ENCODE peak calls at places on chromosomes 2 and 18, in six cellular contexts. N is body of pancreas, E is transverse colon, Y is A549, W is GM12891, F is heart left ventricle. Z is an unnamed sample.

GRCh38 chr18:54958711-54959625 is at the start of gene CCDC68:
- DNase-seq in Y (peak), E (peak), W (peak), N (peak), F (peak), Z (peak)

GRCh38 chr2:214069254-214069653 is 341.6 kb upstream of the VWC2L start:
- DNase-seq in W (no peak), E (no peak), N (no peak), F (no peak), Y (peak), Z (no peak)

GRCh38 chr2:7819860-7820259 is 862.0 kb upstream of the ID2 start:
- DNase-seq in N (no peak), Y (no peak), F (no peak), W (no peak), E (no peak), Z (no peak)

GRCh38 chr2:234038076-234038802 is 12.3 kb upstream of the SPP2 start:
- DNase-seq in W (no peak), E (no peak), Y (no peak), N (no peak), F (no peak), Z (no peak)

GRCh38 chr2:44844651-44845270 is 96.7 kb upstream of the SIX3 start:
- DNase-seq in E (no peak), W (no peak), F (no peak), N (no peak), Y (no peak), Z (no peak)

GRCh38 chr2:47221956-47222355 is 66.8 kb upstream of the STPG4 start:
- DNase-seq in N (no peak), E (no peak), F (no peak), W (no peak), Y (no peak), Z (no peak)

GRCh38 chr2:171081649-171082111 is 79.0 kb downstream of the TLK1 start:
- DNase-seq in F (no peak), N (no peak), Y (no peak), E (no peak), W (no peak), Z (no peak)

GRCh38 chr18:62744076-62744705 is 28.9 kb downstream of the PHLPP1 start:
- DNase-seq in F (no peak), N (no peak), Y (no peak), W (no peak), E (no peak), Z (no peak)

GRCh38 chr2:201520201-201520600 is 68.7 kb downstream of the STRADB start:
- DNase-seq in W (no peak), Y (no peak), F (no peak), E (no peak), N (no peak), Z (no peak)

GRCh38 chr2:216885117-216885553 is 25.3 kb upstream of the TNP1 start:
- DNase-seq in F (no peak), Y (no peak), N (no peak), E (no peak), W (no peak), Z (no peak)

GRCh38 chr2:16828044-16828827 is 162.6 kb upstream of the CYRIA start:
- DNase-seq in F (no peak), W (no peak), N (no peak), Y (no peak), E (no peak), Z (no peak)

GRCh38 chr2:228094377-228094921 is 87.0 kb downstream of the SPHKAP start:
- DNase-seq in F (no peak), W (no peak), Y (no peak), E (no peak), N (no peak), Z (no peak)

GRCh38 chr2:197121255-197121654 is 189.3 kb downstream of the ANKRD44 start:
- DNase-seq in W (no peak), N (no peak), F (no peak), E (no peak), Y (no peak), Z (no peak)

GRCh38 chr18:76383636-76384035 is 111.4 kb downstream of the ZNF516 start:
- DNase-seq in E (no peak), W (no peak), N (no peak), F (no peak), Y (no peak), Z (no peak)

GRCh38 chr2:120596191-120596781 is 139.4 kb upstream of the GLI2 start:
- DNase-seq in E (no peak), W (no peak), Y (no peak), F (no peak), N (no peak), Z (peak)

GRCh38 chr2:239593965-239594771 is 193.3 kb upstream of the HDAC4 start:
- DNase-seq in Y (no peak), E (no peak), F (no peak), N (peak), W (no peak), Z (peak)

GRCh38 chr18:24380163-24380747 is 17.4 kb downstream of the OSBPL1A start:
- DNase-seq in E (no peak), N (no peak), Y (no peak), W (no peak), F (no peak), Z (no peak)

GRCh38 chr2:231714639-231715498 is 6.5 kb downstream of the PTMA start:
- DNase-seq in F (peak), W (no peak), E (peak), N (peak), Y (peak), Z (peak)

GRCh38 chr2:160736629-160737028 is 243.0 kb upstream of the RBMS1 start:
- DNase-seq in N (no peak), W (no peak), F (no peak), Y (peak), E (no peak), Z (no peak)

GRCh38 chr18:48106976-48107781 is 176.7 kb upstream of the SMAD2 start:
- DNase-seq in Y (no peak), N (no peak), F (no peak), W (no peak), E (peak), Z (no peak)

GRCh38 chr18:59671533-59671932 is 25.7 kb downstream of the CCBE1 start:
- DNase-seq in E (no peak), F (no peak), N (no peak), Y (no peak), W (no peak), Z (no peak)

GRCh38 chr18:13548944-13549878 is 177.1 kb downstream of the FAM210A start:
- DNase-seq in W (peak), N (no peak), E (no peak), Y (no peak), F (no peak), Z (no peak)

GRCh38 chr2:120390381-120391055 is 44.6 kb downstream of the INHBB start:
- DNase-seq in E (peak), W (no peak), N (no peak), F (peak), Y (no peak), Z (peak)

GRCh38 chr2:207624170-207625013 is 802 bp downstream of the METTL21A start:
- DNase-seq in Y (peak), E (peak), N (peak), W (no peak), F (peak), Z (peak)

GRCh38 chr2:157172239-157172638 is 85.3 kb upstream of the GALNT5 start:
- DNase-seq in N (no peak), F (no peak), E (no peak), Y (no peak), W (no peak), Z (no peak)

GRCh38 chr2:78532762-78533399 is 492.6 kb upstream of the REG3G start:
- DNase-seq in E (no peak), Y (no peak), N (no peak), W (no peak), F (no peak), Z (no peak)

GRCh38 chr2:54599914-54600313 is 123.5 kb upstream of the EML6 start:
- DNase-seq in E (peak), W (no peak), Y (no peak), N (peak), F (peak), Z (peak)

GRCh38 chr2:224778474-224778877 is 62.3 kb upstream of the CCDC195 start:
- DNase-seq in W (peak), N (peak), E (peak), Y (peak), F (no peak), Z (no peak)

GRCh38 chr2:231199219-231199618 is 788 bp downstream of the ARMC9 start:
- DNase-seq in Y (no peak), E (no peak), F (no peak), N (no peak), W (no peak), Z (no peak)

GRCh38 chr2:210626849-210627248 is 70.5 kb downstream of the CPS1 start:
- DNase-seq in Y (no peak), N (no peak), W (no peak), F (no peak), E (no peak), Z (no peak)

GRCh38 chr2:235843591-235844395 is 324.4 kb downstream of the GBX2 start:
- DNase-seq in W (no peak), E (no peak), N (no peak), F (no peak), Y (no peak), Z (no peak)
- TF ChIP-seq POLR2A in W (no peak), E (no peak), N (no peak), F (no peak), Y (no peak), Z (no peak)

DNA sequence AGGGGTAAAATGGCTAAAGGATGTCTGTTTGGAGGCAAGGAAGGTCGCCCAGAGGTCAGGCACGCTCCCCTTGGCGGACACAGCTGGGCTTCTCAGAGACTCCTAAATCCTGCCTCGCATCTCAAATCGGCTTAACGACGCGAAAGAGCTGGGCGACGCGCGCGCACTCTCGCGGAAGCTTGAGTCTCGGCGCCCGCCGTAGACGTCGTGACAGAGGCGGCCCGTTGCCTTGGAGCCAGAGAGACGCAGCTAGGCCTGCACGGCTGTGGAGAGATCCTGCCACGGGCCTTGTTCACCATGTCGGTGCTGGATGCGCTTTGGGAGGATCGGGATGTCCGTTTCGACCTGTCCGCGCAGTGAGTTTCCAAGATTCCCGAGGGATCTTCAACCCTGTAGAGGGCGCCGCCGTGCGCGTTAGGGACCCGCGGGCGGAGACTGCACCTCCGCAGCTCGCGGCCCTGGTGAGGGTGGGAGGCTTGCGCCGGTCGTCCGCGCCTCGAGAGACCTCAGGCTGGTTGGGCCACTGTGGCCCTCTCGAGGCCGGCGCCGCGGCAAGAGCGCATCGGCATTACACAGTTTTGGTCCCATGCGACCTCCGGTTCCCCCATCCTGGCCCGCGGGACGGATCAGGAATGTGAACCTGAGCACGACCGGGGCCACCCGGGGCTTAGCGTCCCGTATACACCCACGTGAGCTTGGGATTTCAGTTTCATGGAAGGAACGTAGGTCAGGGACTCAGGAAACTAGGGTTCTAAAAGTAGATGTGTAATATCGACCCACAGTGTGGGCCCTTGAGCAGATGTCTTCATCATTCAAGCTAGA is at the start of gene BBS5:
- DNase-seq in F (peak), Y (peak), E (peak), N (peak), W (peak), Z (peak)
- TF ChIP-seq POLR2A in F (no peak), Y (peak), E (no peak), N (no peak), W (no peak), Z (no peak)

DNA sequence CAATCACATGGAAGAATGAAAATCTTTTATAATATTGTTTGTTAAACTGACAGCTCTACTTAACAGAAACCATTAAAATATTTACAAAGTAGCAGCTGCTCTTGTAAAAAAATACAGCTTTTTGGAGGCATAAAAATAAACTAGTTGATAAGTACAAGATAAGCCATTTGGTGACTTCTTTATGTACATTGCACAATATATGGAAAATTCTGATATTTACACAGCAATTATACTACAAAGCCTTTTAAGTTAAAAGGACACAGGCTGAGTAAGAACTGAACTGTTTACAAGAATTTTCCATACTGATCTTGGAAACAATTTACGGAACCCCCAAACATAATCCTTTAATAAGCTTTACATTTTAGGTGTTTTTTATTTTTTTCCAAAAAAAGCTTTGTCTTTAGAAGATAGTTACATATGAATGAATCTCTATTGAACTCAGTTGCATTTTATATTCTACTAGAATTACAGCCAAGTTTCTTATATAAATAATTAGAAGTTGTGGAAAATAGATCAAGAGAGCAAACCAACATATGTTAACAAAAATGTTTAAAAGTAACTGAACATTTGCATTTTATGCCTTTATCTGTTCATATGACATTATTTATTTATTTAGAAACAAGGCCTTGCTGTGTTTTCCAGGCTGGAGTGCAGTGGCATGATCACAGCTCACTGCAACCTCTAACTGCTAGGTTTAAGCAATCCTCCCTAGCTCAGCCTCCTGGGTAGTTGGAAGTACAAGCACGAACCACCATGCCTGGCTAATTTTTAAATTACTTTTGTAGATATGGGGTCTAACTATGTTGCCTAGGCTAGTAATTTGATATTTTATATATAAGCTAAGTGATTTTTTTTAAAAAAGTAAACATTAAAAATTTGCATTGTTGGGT is 142.5 kb downstream of the OTX1 start:
- DNase-seq in Y (no peak), F (no peak), N (no peak), W (no peak), E (no peak), Z (no peak)
- TF ChIP-seq POLR2A in Y (no peak), F (no peak), N (no peak), W (no peak), E (no peak), Z (no peak)

DNA sequence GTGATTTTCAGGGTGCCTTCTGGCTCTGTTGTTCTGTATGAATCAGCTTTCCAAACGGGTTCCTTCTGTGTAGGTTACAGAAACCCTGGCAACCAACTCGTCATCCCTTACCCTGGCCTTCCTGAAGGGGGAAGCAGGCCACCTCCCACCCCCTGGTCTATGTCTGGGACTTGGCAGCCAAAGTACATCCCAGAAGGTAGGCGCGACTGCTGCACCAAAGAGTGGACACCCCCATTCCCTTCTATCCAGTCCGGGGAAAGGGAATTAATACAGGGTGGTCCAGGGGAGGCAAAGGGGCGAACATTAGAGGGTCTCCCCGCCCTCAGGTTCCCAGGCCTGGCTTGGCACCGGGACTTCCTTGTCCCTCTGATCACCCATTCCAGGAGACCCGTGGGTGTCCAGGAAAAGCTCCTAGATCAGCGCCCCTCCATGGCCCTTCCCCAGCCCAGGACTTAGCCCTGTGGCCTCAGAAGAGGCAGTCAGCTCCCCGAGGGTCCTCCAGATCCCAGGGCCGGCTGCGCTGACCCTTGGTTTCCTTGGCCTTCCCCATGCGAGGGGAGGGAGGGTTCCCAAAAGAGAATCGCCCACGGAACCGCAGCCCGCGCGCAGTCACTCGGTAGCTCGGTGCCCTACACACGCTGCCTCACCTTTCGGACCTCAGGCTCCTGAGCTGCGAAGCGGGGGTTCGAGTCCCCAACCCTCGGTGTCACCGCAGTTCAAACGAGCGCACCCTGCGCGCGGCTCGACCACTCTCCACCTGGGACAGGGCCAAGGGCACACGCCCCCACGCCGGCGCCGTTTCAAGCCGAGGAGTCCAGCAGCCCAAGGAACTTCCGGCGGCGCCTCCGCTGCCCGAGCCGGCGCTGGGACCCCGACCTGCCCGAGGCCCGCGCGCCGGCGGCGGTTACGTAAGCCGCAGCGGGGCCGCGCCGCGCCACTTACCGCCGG is at the start of gene PER2:
- DNase-seq in N (peak), E (peak), F (peak), Y (peak), W (peak), Z (peak)
- TF ChIP-seq POLR2A in N (no peak), E (peak), F (no peak), Y (no peak), W (no peak), Z (no peak)

DNA sequence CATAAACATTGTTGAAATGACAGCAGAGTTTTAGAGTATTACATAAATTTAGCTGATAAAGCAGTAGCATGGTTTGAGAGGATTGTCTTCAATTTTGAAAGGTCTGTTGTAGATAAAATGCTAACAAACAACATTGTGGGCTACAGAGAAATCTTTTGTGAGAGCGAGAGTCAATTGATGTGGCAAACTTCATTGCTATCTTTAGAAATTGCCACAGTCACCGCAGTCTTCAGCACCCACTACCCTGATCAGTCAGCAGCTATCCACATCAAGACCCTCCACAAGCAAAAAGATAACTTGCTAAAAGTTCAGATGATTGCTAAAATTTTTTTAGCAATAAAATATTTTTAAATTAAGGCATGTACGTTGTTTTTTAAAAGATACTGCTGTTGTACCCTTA is 17.5 kb downstream of the VRK2 start:
- DNase-seq in N (no peak), E (no peak), F (no peak), Y (no peak), W (no peak), Z (no peak)
- TF ChIP-seq POLR2A in N (no peak), E (no peak), F (no peak), Y (no peak), W (no peak), Z (no peak)

GRCh38 chr18:43108882-43109281 is 6.6 kb downstream of the RIT2 start:
- DNase-seq in Y (no peak), W (no peak), N (no peak), F (no peak), E (no peak), Z (no peak)

GRCh38 chr18:43113220-43113895 is 2.1 kb downstream of the RIT2 start:
- DNase-seq in F (no peak), N (no peak), W (no peak), Y (no peak), E (no peak), Z (no peak)

DNA sequence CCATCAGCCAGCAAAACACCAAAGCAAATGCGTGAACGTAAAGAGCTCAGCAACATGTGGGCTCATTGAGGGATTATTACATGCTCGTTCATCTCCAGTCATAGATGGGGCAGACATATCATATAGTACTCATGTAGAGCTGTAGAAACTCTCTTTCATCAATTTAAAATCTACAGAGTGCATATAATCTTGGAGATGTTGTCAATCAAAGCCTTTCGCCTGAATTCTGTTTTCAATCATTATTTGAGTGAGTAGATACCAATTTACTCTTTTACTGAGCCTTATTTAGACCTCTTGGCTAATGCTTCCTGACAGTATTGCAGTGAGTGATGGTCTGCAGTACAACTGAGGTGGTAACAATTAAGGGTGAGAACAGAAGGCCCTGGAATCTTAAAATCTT is 7.0 kb downstream of the RIT2 start:
- DNase-seq in E (no peak), F (no peak), Y (no peak), W (no peak), N (no peak), Z (no peak)
- TF ChIP-seq POLR2A in E (no peak), F (no peak), Y (no peak), W (no peak), N (no peak), Z (no peak)

GRCh38 chr18:3248062-3248669 is 565 bp downstream of the MYL12A start:
- DNase-seq in F (no peak), Y (no peak), E (peak), W (no peak), N (no peak), Z (no peak)

GRCh38 chr18:3245853-3246635 is 1.6 kb upstream of the MYL12A start:
- DNase-seq in E (peak), F (peak), Y (peak), W (peak), N (peak), Z (peak)

GRCh38 chr18:3245185-3245564 is 2.4 kb upstream of the MYL12A start:
- DNase-seq in F (no peak), E (no peak), Y (no peak), N (no peak), W (no peak), Z (no peak)

GRCh38 chr18:3247243-3248061 is at the start of gene MYL12A:
- DNase-seq in W (peak), E (peak), N (peak), Y (peak), F (peak), Z (peak)

GRCh38 chr18:3246636-3247242 is 862 bp upstream of the MYL12A start:
- DNase-seq in N (peak), F (peak), W (no peak), Y (no peak), E (peak), Z (peak)
- TF ChIP-seq POLR2A in N (peak), F (peak), W (no peak), Y (no peak), E (no peak), Z (no peak)